ENCODE peak calls at places on chromosomes 1 and 21, in seven cellular contexts. G is HCT116, E is HepG2, W is K562, U is H1, I is SK-N-SH, V is GM12878. S is an unnamed sample.

GRCh38 chr21:46649356-46649755 is 13.9 kb downstream of the PRMT2 start:
- DNase-seq in V (no peak), I (no peak), W (no peak), G (no peak), U (no peak), E (no peak), S (no peak)

GRCh38 chr1:74729741-74730478 is 2.9 kb downstream of the CRYZ start:
- DNase-seq in G (peak; percentile 23), U (no peak), I (peak; percentile 16), E (peak; percentile 80), V (no peak), W (peak; percentile 14), S (no peak)

GRCh38 chr1:98051065-98051675 is 130.3 kb upstream of the DPYD start:
- DNase-seq in I (peak; percentile 53), U (no peak), G (peak; percentile 51), V (peak; percentile 21), E (peak; percentile 58), W (peak; percentile 17), S (peak; percentile 63)

GRCh38 chr1:229552732-229553131 is 5.8 kb downstream of the ABCB10 start:
- DNase-seq in E (no peak), G (no peak), U (no peak), I (no peak), V (no peak), W (no peak), S (no peak)

GRCh38 chr1:206029484-206029883 is 5.8 kb upstream of the CTSE start:
- DNase-seq in I (no peak), W (no peak), V (no peak), G (no peak), E (no peak), U (no peak), S (no peak)

GRCh38 chr1:165915480-165916395 is 88.3 kb downstream of the UCK2 start:
- DNase-seq in V (no peak), G (no peak), W (no peak), I (no peak), E (no peak), U (no peak), S (no peak)

GRCh38 chr1:165383067-165383466 is 26.6 kb upstream of the LMX1A start:
- DNase-seq in E (no peak), V (no peak), U (no peak), W (no peak), G (no peak), I (no peak), S (no peak)

GRCh38 chr1:95111014-95111413 is 6.1 kb upstream of the TLCD4 start:
- DNase-seq in G (no peak), W (no peak), U (no peak), I (no peak), V (no peak), E (no peak), S (no peak)

GRCh38 chr1:243287652-243288051 is 31.8 kb downstream of the SDCCAG8 start:
- DNase-seq in V (peak; percentile 46), G (no peak), E (no peak), I (no peak), U (no peak), W (no peak), S (no peak)

GRCh38 chr21:27058673-27059365 is 91.9 kb upstream of the ADAMTS5 start:
- DNase-seq in U (no peak), E (no peak), G (no peak), V (no peak), I (no peak), W (no peak), S (no peak)

GRCh38 chr1:223810586-223810985 is 35.2 kb downstream of the TP53BP2 start:
- DNase-seq in G (no peak), E (no peak), I (no peak), V (no peak), W (no peak), U (no peak), S (peak; percentile 78)

GRCh38 chr1:24768873-24769605 is 23.8 kb downstream of the CLIC4 start:
- DNase-seq in W (no peak), I (no peak), E (no peak), G (no peak), V (no peak), U (no peak), S (no peak)

GRCh38 chr1:224226849-224227502 is 43.9 kb downstream of the DEGS1 start:
- DNase-seq in W (no peak), I (no peak), V (no peak), G (no peak), U (no peak), E (no peak), S (no peak)

GRCh38 chr1:162587347-162587746 is 25.8 kb downstream of the UAP1 start:
- DNase-seq in E (no peak), G (no peak), W (no peak), I (no peak), V (no peak), U (no peak), S (no peak)

GRCh38 chr1:50108497-50109073 is at the start of gene ELAVL4:
- DNase-seq in I (peak; percentile 40), E (no peak), V (no peak), G (no peak), W (peak; percentile 8), U (no peak), S (no peak)

GRCh38 chr1:246497331-246497915 is 9.7 kb downstream of the SMYD3 start:
- DNase-seq in V (no peak), U (no peak), W (peak; percentile 62), I (peak; percentile 64), E (peak; percentile 72), G (peak; percentile 60), S (peak; percentile 48)

GRCh38 chr1:109761227-109762038 is 2.3 kb downstream of the EPS8L3 start:
- DNase-seq in I (peak; percentile 28), G (no peak), U (no peak), V (no peak), W (no peak), E (no peak), S (no peak)

GRCh38 chr1:50265790-50266314 is 157.1 kb downstream of the ELAVL4 start:
- DNase-seq in G (no peak), I (peak; percentile 56), E (no peak), W (no peak), V (no peak), U (no peak), S (no peak)

GRCh38 chr1:3783651-3784474 is 11.3 kb downstream of the SMIM1 start:
- DNase-seq in U (no peak), I (no peak), W (no peak), E (no peak), G (no peak), V (no peak), S (no peak)

GRCh38 chr1:3786468-3787346 is 9.6 kb downstream of the LRRC47 start:
- DNase-seq in U (no peak), G (no peak), W (no peak), I (no peak), V (no peak), E (no peak), S (no peak)

GRCh38 chr1:3787347-3787710 is 9.0 kb downstream of the LRRC47 start:
- DNase-seq in G (no peak), V (no peak), E (no peak), U (no peak), W (no peak), I (no peak), S (no peak)

GRCh38 chr1:3785045-3785444 is 11.3 kb downstream of the LRRC47 start:
- DNase-seq in U (no peak), V (no peak), E (peak; percentile 89), W (no peak), I (no peak), G (no peak), S (no peak)

DNA sequence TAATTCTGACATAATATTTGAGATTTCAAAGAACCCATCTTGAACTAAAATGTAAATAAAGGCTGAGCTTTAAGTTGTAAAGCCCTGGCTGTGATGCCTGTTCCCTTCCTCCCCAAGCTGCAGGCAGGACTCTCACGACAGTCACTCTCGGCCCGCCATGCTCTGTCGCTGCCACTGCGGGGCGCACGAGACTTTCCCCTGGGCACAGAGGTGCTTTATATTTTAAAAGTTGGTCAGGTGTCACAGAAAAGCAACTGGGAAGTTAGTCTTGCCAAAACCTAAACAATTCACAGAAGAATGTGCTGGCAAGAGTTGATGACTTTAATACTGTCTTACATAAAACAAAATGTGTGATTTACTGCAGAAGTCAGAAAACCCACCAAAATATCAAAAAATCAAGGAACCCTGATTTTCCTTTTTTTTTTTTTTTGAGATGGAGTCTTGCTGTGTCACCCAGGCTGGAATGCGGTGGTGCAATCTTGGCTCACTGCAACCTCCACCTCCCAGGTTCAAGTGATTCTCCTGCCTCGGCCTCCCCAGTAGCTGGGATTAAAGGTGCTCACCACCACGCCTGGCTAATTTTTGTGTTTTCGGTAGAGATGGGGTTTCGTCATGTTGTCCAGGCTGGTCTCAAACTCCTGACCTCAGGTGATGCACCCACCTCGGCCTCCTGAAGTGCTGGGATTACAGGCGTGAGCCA is 10.7 kb downstream of the LRRC47 start:
- DNase-seq in E (peak; percentile 60), I (peak; percentile 58), W (peak; percentile 70), V (no peak), G (no peak), U (no peak), S (no peak)
- TF ChIP-seq CTCF in E (peak; percentile 91), I (peak; percentile 37), W (peak; percentile 91), V (peak; percentile 10), G (peak; percentile 53), U (peak; percentile 88), S (no peak)

DNA sequence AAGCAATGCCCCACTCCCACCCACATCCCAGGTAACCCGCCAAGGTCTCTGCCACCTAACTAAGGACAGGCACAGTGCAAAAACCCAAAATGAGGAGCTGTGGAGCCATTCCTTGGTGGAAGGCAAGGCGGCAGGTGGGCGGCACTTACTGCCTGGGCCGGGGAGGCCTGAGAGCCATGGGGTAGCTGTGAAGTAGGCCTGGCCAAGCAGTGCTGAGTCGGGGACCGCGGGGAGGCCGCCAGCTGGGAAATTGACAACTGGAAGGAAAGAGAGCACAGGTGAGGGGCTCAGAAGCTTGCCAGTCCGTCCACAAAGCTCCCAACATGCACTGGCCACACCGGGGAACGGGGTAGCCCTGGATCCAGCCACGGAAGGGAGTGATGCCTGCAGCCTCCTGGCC is 85.3 kb downstream of the NPHP4 start:
- DNase-seq in U (no peak), G (no peak), I (no peak), E (no peak), V (no peak), W (no peak), S (no peak)
- TF ChIP-seq SIN3A in U (no peak), G (no peak), I (no peak), E (no peak), V (no peak), W (no peak), S (no peak)

GRCh38 chr1:192904438-192904895 is 95.6 kb downstream of the RGS2 start:
- DNase-seq in I (no peak), G (no peak), E (no peak), U (no peak), V (no peak), W (no peak), S (no peak)
- H3K27ac ChIP-seq in I (peak overlapping the region; percentile 57), G (no peak overlapping the region), E (no peak overlapping the region), U (no peak overlapping the region), V (no peak overlapping the region), W (no peak overlapping the region), S (no peak overlapping the region)

DNA sequence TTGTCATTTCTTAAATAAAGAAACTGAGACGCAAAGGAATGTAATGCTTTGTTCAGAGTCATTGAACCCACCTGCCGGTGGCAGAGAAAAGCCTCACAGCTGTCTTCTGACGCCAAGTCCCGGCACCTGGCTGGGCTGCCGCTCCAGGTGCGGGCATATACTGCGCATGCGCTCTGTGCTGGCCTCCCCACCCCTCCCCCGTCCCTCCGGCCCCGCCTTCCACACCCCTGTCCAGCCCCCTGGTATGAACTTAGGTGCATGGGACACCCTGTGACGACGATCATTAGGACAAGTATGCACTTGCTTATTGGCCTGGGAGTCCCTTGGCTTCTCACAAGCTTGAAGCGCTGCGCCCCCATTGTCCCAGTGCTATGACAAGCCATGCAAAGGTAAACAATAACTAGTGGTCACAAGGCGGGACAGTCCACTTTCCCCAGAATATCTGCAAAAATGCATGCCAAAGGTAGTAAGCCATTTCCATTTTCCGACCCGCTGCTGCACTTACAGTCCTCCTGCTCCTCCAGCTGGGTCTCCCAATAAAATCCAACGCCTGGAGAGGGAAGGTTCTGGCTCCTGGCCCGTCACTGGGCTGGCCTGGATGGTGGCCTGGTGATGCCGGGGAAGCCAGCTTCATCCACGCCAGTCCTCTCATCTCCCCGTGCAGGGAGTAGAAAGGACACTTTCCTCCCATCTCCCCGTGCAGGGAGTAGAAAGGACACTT is 100.4 kb downstream of the PSMG1 start:
- DNase-seq in E (peak; percentile 64), U (no peak), I (no peak), G (peak; percentile 13), V (no peak), W (peak; percentile 62), S (no peak)
- TF ChIP-seq CTCF in E (peak; percentile 7), U (no peak), I (no peak), G (no peak), V (no peak), W (no peak), S (no peak)

S was measured in Panc1.